ENCODE peak calls at places on chromosomes 3 and 15, in four cellular contexts. H is Peyer's patch; X is neural progenitor cell; W is CD8-positive, alpha-beta T cell. E is an unnamed sample.
A peak's percentile ranks its signal among the peaks of the same experiment; 100 is the strongest.

GRCh38 chr3:115469649-115470048 is 153.7 kb upstream of the GAP43 start:
- DNase-seq in W (no peak), X (no peak), H (no peak), E (peak; percentile 32)

GRCh38 chr3:157700405-157700804 is 197.2 kb upstream of the VEPH1 start:
- DNase-seq in X (peak; percentile 40), H (no peak), W (no peak), E (no peak)

GRCh38 chr3:172070269-172070668 is 30.9 kb downstream of the FNDC3B start:
- DNase-seq in H (no peak), X (no peak), W (no peak), E (no peak)

GRCh38 chr3:170790591-170790990 is 79.4 kb downstream of the RPL22L1 start:
- DNase-seq in H (no peak), W (no peak), X (no peak), E (no peak)

GRCh38 chr3:171649282-171649681 is 161.0 kb downstream of the PLD1 start:
- DNase-seq in H (no peak), X (no peak), W (no peak), E (no peak)

GRCh38 chr3:11373235-11373634 is 101.0 kb downstream of the ATG7 start:
- DNase-seq in H (no peak), W (no peak), X (no peak), E (no peak)

GRCh38 chr15:27210176-27210575 is 239.2 kb downstream of the GABRG3 start:
- DNase-seq in H (no peak), X (no peak), W (no peak), E (no peak)

GRCh38 chr3:194369522-194370279 is at the start of gene LRRC15:
- DNase-seq in W (no peak), H (no peak), X (peak; percentile 84), E (peak; percentile 30)

GRCh38 chr3:141410861-141411771 is 42.8 kb downstream of the ZBTB38 start:
- DNase-seq in H (no peak), X (no peak), W (no peak), E (peak; percentile 79)

GRCh38 chr15:85333132-85333831 is 47.1 kb upstream of the AKAP13 start:
- DNase-seq in H (no peak), X (no peak), W (no peak), E (no peak)

GRCh38 chr15:83747718-83748110 is 93.8 kb downstream of the ADAMTSL3 start:
- DNase-seq in W (no peak), X (no peak), H (no peak), E (no peak)

GRCh38 chr3:37229740-37230139 is 55.4 kb upstream of the LRRFIP2 start:
- DNase-seq in H (no peak), X (no peak), W (no peak), E (peak; percentile 9)

GRCh38 chr3:48086736-48087470 is 70.7 kb upstream of the MAP4 start:
- DNase-seq in W (no peak), X (no peak), H (no peak), E (peak; percentile 30)

GRCh38 chr3:125602752-125603649 is 7.7 kb upstream of the OSBPL11 start:
- DNase-seq in W (no peak), X (peak; percentile 33), H (no peak), E (peak; percentile 77)

GRCh38 chr15:88790486-88790885 is 12.8 kb upstream of the ACAN start:
- DNase-seq in W (no peak), X (no peak), H (no peak), E (no peak)

GRCh38 chr3:43222594-43222993 is 63.7 kb upstream of the SNRK start:
- DNase-seq in W (no peak), X (no peak), H (no peak), E (no peak)

GRCh38 chr15:88391006-88391405 is 76.2 kb downstream of the MRPL46 start:
- DNase-seq in H (no peak), X (no peak), W (no peak), E (no peak)

GRCh38 chr3:116384717-116385116 is 60.6 kb downstream of the LSAMP start:
- DNase-seq in W (no peak), X (no peak), H (no peak), E (no peak)

GRCh38 chr3:169146112-169146665 is 517.3 kb downstream of the MECOM start:
- DNase-seq in H (peak; percentile 68), X (peak; percentile 81), W (no peak), E (peak; percentile 80)

GRCh38 chr3:50620846-50621245 is 3.9 kb downstream of the MAPKAPK3 start:
- DNase-seq in W (no peak), X (no peak), H (no peak), E (no peak)

GRCh38 chr15:66763186-66764066 is 61.4 kb downstream of the SMAD6 start:
- DNase-seq in X (no peak), W (no peak), H (peak; percentile 80), E (peak; percentile 54)

DNA sequence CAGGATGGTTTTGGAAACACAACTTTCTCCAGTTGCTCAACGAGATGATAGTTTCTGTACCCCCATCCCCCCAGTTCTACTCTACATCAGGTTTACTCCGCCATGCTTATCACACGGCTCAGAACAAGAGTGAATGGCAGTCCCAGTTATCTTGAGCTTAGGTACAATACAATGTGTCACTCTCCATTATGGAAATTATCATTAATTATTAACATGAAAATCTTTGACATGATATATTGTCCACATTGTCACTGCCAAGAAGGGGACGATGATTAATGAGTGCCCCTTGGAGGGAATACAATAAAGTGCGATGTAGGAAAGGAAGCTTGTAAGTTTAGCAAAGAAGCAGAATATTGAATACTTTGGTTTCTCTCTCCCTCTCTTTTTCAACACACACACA is 252.6 kb upstream of the CFAP20DC start:
- DNase-seq in W (no peak), X (no peak), H (no peak), E (no peak)
- H3K36me3 ChIP-seq in W (no peaks in the 10 kb centered on the region), X (no peaks in the 10 kb centered on the region), H (no peaks in the 10 kb centered on the region), E (no peaks in the 10 kb centered on the region)

DNA sequence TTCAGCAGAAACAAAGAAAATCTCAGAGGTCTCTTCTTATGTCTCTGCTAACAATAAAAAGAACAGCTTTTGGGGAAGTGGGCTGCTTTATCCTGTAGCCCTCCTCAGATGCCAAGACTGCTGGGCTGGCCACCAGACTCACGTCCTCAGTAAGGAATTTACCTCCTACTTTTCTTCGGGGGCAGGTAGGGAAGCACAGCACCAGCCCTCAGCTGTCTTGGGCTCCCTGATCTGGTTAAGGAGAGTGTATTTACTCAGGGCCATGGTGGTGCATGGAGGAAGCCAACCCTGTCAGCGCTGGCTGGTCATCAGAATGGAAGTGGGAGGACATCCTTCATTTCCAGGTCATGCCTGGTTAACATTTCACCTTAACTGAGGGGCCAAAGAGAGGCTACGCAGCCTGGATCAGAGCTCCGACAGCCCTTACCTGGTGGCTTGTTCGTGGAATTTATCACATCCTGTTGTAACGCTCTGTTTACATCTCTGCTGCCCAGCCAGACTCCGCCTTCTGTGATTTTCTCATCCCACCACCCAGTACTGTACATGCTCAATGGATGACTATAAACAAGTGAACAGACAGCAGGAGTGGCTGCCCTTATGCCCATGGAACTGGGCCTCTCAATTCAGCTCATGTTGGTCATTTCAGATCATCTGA is 108.3 kb downstream of the IGF2BP2 start:
- DNase-seq in H (no peak), W (no peak), X (no peak), E (peak; percentile 67)
- H3K36me3 ChIP-seq in H (no peaks in the 10 kb centered on the region), W (no peaks in the 10 kb centered on the region), X (no peaks in the 10 kb centered on the region), E (peaks cover 2% of the 10 kb centered on the region)

GRCh38 chr15:81302605-81303204 is 21.2 kb downstream of the STARD5 start:
- DNase-seq in X (no peak), W (no peak), H (no peak), E (no peak)

GRCh38 chr15:81301815-81302399 is 22.0 kb downstream of the STARD5 start:
- DNase-seq in W (no peak), H (peak; percentile 15), X (no peak), E (no peak)

GRCh38 chr15:81303241-81304225 is 20.4 kb downstream of the STARD5 start:
- DNase-seq in W (no peak), X (peak; percentile 52), H (no peak), E (no peak)

GRCh38 chr15:81301385-81301784 is 22.6 kb downstream of the STARD5 start:
- DNase-seq in W (no peak), H (peak; percentile 12), X (no peak), E (no peak)

DNA sequence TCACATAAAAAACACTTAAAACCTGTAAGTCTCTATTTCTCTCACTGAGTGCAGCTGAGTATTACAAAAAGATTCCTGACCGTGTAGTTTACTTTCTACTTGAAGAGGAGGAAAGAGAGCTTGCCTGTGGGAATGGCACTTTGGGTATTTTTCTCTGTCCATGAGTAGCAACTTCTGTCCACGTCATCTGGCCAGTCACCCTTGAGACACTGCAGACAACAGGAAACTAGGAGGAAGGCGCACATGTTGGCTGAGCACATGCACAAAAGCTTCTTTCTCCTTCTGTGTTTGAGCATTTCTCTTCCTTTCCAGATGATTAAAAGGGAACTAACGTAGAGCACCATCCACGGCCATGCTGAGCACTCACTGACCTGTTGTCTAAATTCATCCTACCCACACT is 19.7 kb downstream of the STARD5 start:
- DNase-seq in X (no peak), H (no peak), W (no peak), E (no peak)
- H3K36me3 ChIP-seq in X (no peaks in the 10 kb centered on the region), H (no peaks in the 10 kb centered on the region), W (peaks cover 97% of the 10 kb centered on the region), E (no peaks in the 10 kb centered on the region)

GRCh38 chr15:40070608-40071218 is 31.7 kb upstream of the SRP14 start:
- DNase-seq in W (no peak), H (no peak), X (no peak), E (no peak)

GRCh38 chr15:40070166-40070557 is 31.2 kb upstream of the SRP14 start:
- DNase-seq in X (no peak), H (no peak), W (no peak), E (no peak)

GRCh38 chr15:40066531-40066930 is 27.6 kb upstream of the SRP14 start:
- DNase-seq in W (no peak), H (no peak), X (no peak), E (no peak)

GRCh38 chr15:40069178-40070165 is 30.5 kb upstream of the SRP14 start:
- DNase-seq in W (no peak), X (peak; percentile 87), H (peak; percentile 94), E (peak; percentile 88)

DNA sequence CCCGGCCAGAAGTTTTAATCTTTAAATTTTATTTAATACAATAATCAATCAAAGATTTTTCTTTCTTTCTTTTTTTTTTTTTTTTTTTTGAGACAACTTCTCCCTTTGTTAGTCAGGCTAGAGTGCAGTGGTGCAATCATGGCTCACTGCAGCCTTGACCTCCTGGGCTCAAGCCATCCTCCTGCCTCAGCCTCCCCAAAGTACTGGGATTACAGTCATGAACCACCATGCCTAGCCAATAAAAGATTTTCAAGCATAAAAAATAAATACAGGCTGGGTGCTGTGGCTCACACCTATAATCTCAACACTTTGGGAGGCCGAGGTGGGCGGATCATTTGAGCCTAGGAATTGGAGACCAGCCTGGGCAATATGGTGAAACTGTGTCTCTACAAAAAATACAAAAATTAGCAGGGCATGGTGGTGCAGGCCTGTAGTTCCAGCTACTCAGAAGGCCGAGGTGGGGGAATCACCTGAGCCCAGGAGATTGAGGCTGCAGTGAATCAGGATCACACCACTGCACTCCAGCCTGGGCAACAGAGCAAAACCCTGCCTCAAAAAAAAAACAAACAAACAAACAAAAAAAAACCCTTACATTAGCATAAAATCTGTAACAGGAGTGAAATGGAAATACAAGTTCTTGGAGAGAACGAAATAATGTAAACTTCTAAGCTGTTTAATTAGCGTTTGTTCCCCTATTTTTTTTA is 29.1 kb upstream of the SRP14 start:
- DNase-seq in W (no peak), X (no peak), H (no peak), E (no peak)
- H3K36me3 ChIP-seq in W (no peaks in the 10 kb centered on the region), X (no peaks in the 10 kb centered on the region), H (no peaks in the 10 kb centered on the region), E (no peaks in the 10 kb centered on the region)